ENCODE peak calls at places on chromosomes 6 and 20, in nine cellular contexts. E, I, N, R, O, T, A, F and U are unnamed samples.

GRCh38 chr6:33851959-33852358 is 48.2 kb upstream of the MLN start:
- DNase-seq in A (no peak), N (no peak), I (no peak), R (peak; percentile 18), T (peak; percentile 56), O (peak; percentile 58), E (no peak), F (peak; percentile 37), U (peak; percentile 37)

GRCh38 chr20:3927486-3928291 is 38.5 kb downstream of the PANK2 start:
- DNase-seq in T (no peak), A (no peak), R (peak; percentile 43), O (no peak), I (no peak), E (no peak), N (peak; percentile 77), F (no peak), U (no peak)

GRCh38 chr6:30721198-30722024 is 1.3 kb downstream of the TUBB start:
- DNase-seq in F (peak; percentile 93), T (peak; percentile 94), N (peak; percentile 91), E (peak; percentile 91), R (peak; percentile 74), O (peak; percentile 84), A (peak; percentile 95), I (peak; percentile 89), U (peak; percentile 89)

GRCh38 chr20:21623781-21624094 is 81.7 kb upstream of the PAX1 start:
- DNase-seq in O (no peak), A (no peak), N (no peak), I (no peak), R (no peak), T (no peak), E (no peak), F (no peak), U (no peak)

GRCh38 chr6:35425284-35425683 is 26.9 kb upstream of the FANCE start:
- DNase-seq in E (no peak), F (peak; percentile 65), I (no peak), O (no peak), N (no peak), T (no peak), R (no peak), A (no peak), U (no peak)

GRCh38 chr20:7274870-7275269 is 507.4 kb downstream of the BMP2 start:
- DNase-seq in F (peak; percentile 9), R (no peak), E (no peak), O (no peak), T (no peak), N (no peak), I (no peak), A (no peak), U (no peak)

GRCh38 chr6:44217332-44218143 is 812 bp downstream of the MYMX start:
- DNase-seq in A (no peak), T (peak; percentile 49), E (no peak), N (no peak), R (no peak), F (peak; percentile 78), O (peak; percentile 71), I (no peak), U (peak; percentile 32)

GRCh38 chr6:27297857-27298730 is 14.0 kb downstream of the POM121L2 start:
- DNase-seq in R (no peak), A (no peak), E (no peak), T (no peak), I (no peak), O (peak; percentile 66), F (peak; percentile 80), N (no peak), U (no peak)

GRCh38 chr20:34604980-34605788 is 46.7 kb downstream of the MAP1LC3A start:
- DNase-seq in A (no peak), O (no peak), E (no peak), T (no peak), R (no peak), I (no peak), F (peak; percentile 35), N (no peak), U (no peak)

GRCh38 chr6:42365021-42365420 is 86.7 kb downstream of the TRERF1 start:
- DNase-seq in F (no peak), I (no peak), A (no peak), T (no peak), N (no peak), R (no peak), O (no peak), E (no peak), U (no peak)

GRCh38 chr6:164695896-164696295 is 613.5 kb downstream of the C6orf118 start:
- DNase-seq in R (no peak), F (no peak), I (no peak), A (no peak), N (no peak), T (no peak), O (no peak), E (no peak), U (no peak)

GRCh38 chr6:168158280-168158979 is 79.4 kb upstream of the FRMD1 start:
- DNase-seq in R (peak; percentile 69), N (peak; percentile 63), O (no peak), F (peak; percentile 14), T (no peak), A (no peak), E (no peak), I (peak; percentile 38), U (no peak)

GRCh38 chr20:25987073-25987927 is 290.6 kb upstream of the ZNF337 start:
- DNase-seq in E (peak; percentile 62), I (no peak), A (peak; percentile 22), O (peak; percentile 48), T (peak; percentile 45), N (peak; percentile 83), F (peak; percentile 43), R (peak; percentile 46), U (no peak)

GRCh38 chr6:170031684-170032121 is 259.2 kb downstream of the DLL1 start:
- DNase-seq in F (no peak), A (no peak), N (no peak), E (no peak), I (no peak), T (no peak), R (no peak), O (no peak), U (no peak)

GRCh38 chr20:53032021-53033001 is 60.2 kb downstream of the TSHZ2 start:
- DNase-seq in I (no peak), N (no peak), R (no peak), A (no peak), T (no peak), O (no peak), E (no peak), F (peak; percentile 63), U (no peak)

GRCh38 chr6:43817192-43817591 is 47.2 kb downstream of the VEGFA start:
- DNase-seq in E (no peak), N (no peak), R (no peak), F (peak; percentile 53), T (peak; percentile 62), O (peak; percentile 17), I (no peak), A (no peak), U (peak; percentile 67)

GRCh38 chr20:48490976-48491657 is 336.7 kb downstream of the PREX1 start:
- DNase-seq in O (no peak), T (no peak), A (no peak), F (peak; percentile 9), R (no peak), E (no peak), I (no peak), N (no peak), U (no peak)

GRCh38 chr6:166556336-166556735 is 30.1 kb downstream of the RAMACL start:
- DNase-seq in N (no peak), O (no peak), I (no peak), T (no peak), A (no peak), E (no peak), F (peak; percentile 26), R (no peak), U (no peak)

GRCh38 chr6:163355471-163355991 is 59.0 kb upstream of the QKI start:
- DNase-seq in O (no peak), N (no peak), T (peak; percentile 43), I (no peak), R (no peak), A (no peak), E (no peak), F (peak; percentile 78), U (peak; percentile 18)